ENCODE peak calls at places on chromosomes 1 and 21, in nine cellular contexts. M, V, L, W, G, S, E, D and Q are unnamed samples.

GRCh38 chr1:22275626-22276395 is 132.9 kb upstream of the WNT4 start:
- DNase-seq in E (no peak), S (peak; percentile 68), M (peak; percentile 58), G (peak; percentile 68), V (peak; percentile 16), W (no peak), D (peak; percentile 73), L (peak; percentile 6), Q (peak; percentile 10)

GRCh38 chr1:212414328-212415106 is at the start of gene PACC1:
- DNase-seq in M (peak; percentile 95), E (peak; percentile 83), S (peak; percentile 95), V (peak; percentile 88), L (peak; percentile 62), G (peak; percentile 91), D (peak; percentile 92), W (peak; percentile 90), Q (peak; percentile 84)

GRCh38 chr1:246971322-246971721 is 36.5 kb downstream of the ZNF695 start:
- DNase-seq in V (peak; percentile 56), G (peak; percentile 24), M (peak; percentile 77), D (peak; percentile 68), W (peak; percentile 61), S (peak; percentile 63), E (peak; percentile 26), L (no peak), Q (peak; percentile 19)

GRCh38 chr1:9443913-9444445 is 95.3 kb upstream of the SLC25A33 start:
- DNase-seq in L (peak; percentile 66), V (no peak), G (no peak), E (no peak), D (no peak), S (peak; percentile 83), W (no peak), M (no peak), Q (no peak)

GRCh38 chr1:53411541-53412152 is 47.6 kb upstream of the DMRTB1 start:
- DNase-seq in W (no peak), V (no peak), L (peak; percentile 45), M (no peak), S (no peak), E (no peak), D (no peak), G (no peak), Q (no peak)

GRCh38 chr1:207903767-207904166 is 7.2 kb downstream of the CD34 start:
- DNase-seq in M (no peak), D (no peak), V (no peak), L (no peak), G (no peak), W (no peak), S (no peak), E (no peak), Q (no peak)

GRCh38 chr1:154427173-154428139 is 22.3 kb downstream of the IL6R start:
- DNase-seq in M (peak; percentile 25), S (peak; percentile 59), D (peak; percentile 52), E (no peak), L (peak; percentile 32), G (peak; percentile 83), V (peak; percentile 62), W (peak; percentile 84), Q (no peak)

GRCh38 chr1:40383488-40384412 is 10.2 kb downstream of the SMAP2 start:
- DNase-seq in S (no peak), G (no peak), E (no peak), M (no peak), L (peak; percentile 84), V (no peak), D (peak; percentile 65), W (no peak), Q (no peak)

GRCh38 chr1:37452416-37452815 is 22.0 kb upstream of the ZC3H12A start:
- DNase-seq in M (no peak), G (no peak), S (no peak), W (no peak), D (no peak), V (no peak), E (no peak), L (no peak), Q (no peak)

GRCh38 chr1:236282159-236282716 is 480 bp upstream of the ERO1B start:
- DNase-seq in V (no peak), L (no peak), W (no peak), S (no peak), E (peak; percentile 32), M (no peak), G (no peak), D (no peak), Q (peak; percentile 47)

GRCh38 chr1:247336390-247336789 is 4.7 kb upstream of the ZNF496 start:
- DNase-seq in M (no peak), L (no peak), E (no peak), D (no peak), W (no peak), G (no peak), S (no peak), V (no peak), Q (no peak)

GRCh38 chr1:917466-918091 is 6.1 kb upstream of the SAMD11 start:
- DNase-seq in V (no peak), L (no peak), E (no peak), M (no peak), S (no peak), D (no peak), W (no peak), G (no peak), Q (no peak)

GRCh38 chr1:223682502-223682901 is 17.0 kb upstream of the CAPN8 start:
- DNase-seq in G (no peak), S (no peak), E (no peak), V (no peak), M (no peak), W (no peak), L (no peak), D (no peak), Q (no peak)

GRCh38 chr1:228898582-228898992 is 163.3 kb downstream of the RHOU start:
- DNase-seq in D (no peak), M (no peak), V (no peak), S (peak; percentile 34), E (no peak), W (no peak), G (no peak), L (no peak), Q (no peak)

GRCh38 chr1:164748253-164748899 is 189.4 kb downstream of the PBX1 start:
- DNase-seq in D (no peak), G (no peak), S (peak; percentile 55), E (no peak), M (no peak), V (peak; percentile 43), L (peak; percentile 99), W (peak; percentile 55), Q (no peak)

GRCh38 chr21:28308516-28308915 is 684.2 kb downstream of the LTN1 start:
- DNase-seq in G (no peak), E (no peak), S (no peak), M (no peak), W (no peak), D (no peak), L (peak; percentile 38), V (no peak), Q (no peak)

GRCh38 chr1:54255026-54255425 is 55.1 kb downstream of the MRPL37 start:
- DNase-seq in G (no peak), E (no peak), L (peak; percentile 89), S (no peak), D (no peak), V (no peak), M (no peak), W (no peak), Q (no peak)

GRCh38 chr21:43974791-43975468 is 37.2 kb upstream of the TRAPPC10 start:
- DNase-seq in W (no peak), E (no peak), V (no peak), M (no peak), L (no peak), G (no peak), S (no peak), D (no peak), Q (no peak)

GRCh38 chr1:37410080-37410479 is 64.3 kb upstream of the ZC3H12A start:
- DNase-seq in E (no peak), G (no peak), V (no peak), L (no peak), D (no peak), S (no peak), M (peak; percentile 34), W (no peak), Q (no peak)

GRCh38 chr1:22216210-22216883 is 73.5 kb upstream of the WNT4 start:
- DNase-seq in W (no peak), V (no peak), S (peak; percentile 56), G (no peak), L (no peak), E (no peak), M (no peak), D (no peak), Q (no peak)

GRCh38 chr1:185317034-185317885 is at the start of gene IVNS1ABP:
- DNase-seq in G (peak; percentile 98), M (peak; percentile 94), L (peak; percentile 80), E (peak; percentile 93), W (peak; percentile 95), S (peak; percentile 96), V (peak; percentile 95), D (peak; percentile 94), Q (peak; percentile 94)
- TF ChIP-seq CTCF in G (peak; percentile 10), M (peak; percentile 5), L (no peak), E (no peak), W (no peak), S (peak; percentile 39), V (no peak), D (peak; percentile 37), Q (peak; percentile 43)

GRCh38 chr1:30484668-30485067 is 238.7 kb downstream of the MATN1 start:
- DNase-seq in G (no peak), S (no peak), V (no peak), D (no peak), M (no peak), L (no peak), E (no peak), W (no peak), Q (no peak)
- H3K9me3 ChIP-seq in G (no peaks in the 10 kb centered on the region), S (no peaks in the 10 kb centered on the region), V (peaks cover 16% of the 10 kb centered on the region), D (no peaks in the 10 kb centered on the region), M (no peaks in the 10 kb centered on the region), L (peaks cover 16% of the 10 kb centered on the region), E (no peaks in the 10 kb centered on the region), W (peaks cover 32% of the 10 kb centered on the region), Q (peaks cover 28% of the 10 kb centered on the region)

GRCh38 chr1:241605146-241605805 is 34.9 kb downstream of the CHML start:
- DNase-seq in V (no peak), L (no peak), G (no peak), D (no peak), E (no peak), S (peak; percentile 20), M (no peak), W (no peak), Q (no peak)
- TF ChIP-seq CTCF in V (no peak), L (peak; percentile 15), G (no peak), D (no peak), E (no peak), S (peak; percentile 28), M (peak; percentile 68), W (no peak), Q (no peak)

DNA sequence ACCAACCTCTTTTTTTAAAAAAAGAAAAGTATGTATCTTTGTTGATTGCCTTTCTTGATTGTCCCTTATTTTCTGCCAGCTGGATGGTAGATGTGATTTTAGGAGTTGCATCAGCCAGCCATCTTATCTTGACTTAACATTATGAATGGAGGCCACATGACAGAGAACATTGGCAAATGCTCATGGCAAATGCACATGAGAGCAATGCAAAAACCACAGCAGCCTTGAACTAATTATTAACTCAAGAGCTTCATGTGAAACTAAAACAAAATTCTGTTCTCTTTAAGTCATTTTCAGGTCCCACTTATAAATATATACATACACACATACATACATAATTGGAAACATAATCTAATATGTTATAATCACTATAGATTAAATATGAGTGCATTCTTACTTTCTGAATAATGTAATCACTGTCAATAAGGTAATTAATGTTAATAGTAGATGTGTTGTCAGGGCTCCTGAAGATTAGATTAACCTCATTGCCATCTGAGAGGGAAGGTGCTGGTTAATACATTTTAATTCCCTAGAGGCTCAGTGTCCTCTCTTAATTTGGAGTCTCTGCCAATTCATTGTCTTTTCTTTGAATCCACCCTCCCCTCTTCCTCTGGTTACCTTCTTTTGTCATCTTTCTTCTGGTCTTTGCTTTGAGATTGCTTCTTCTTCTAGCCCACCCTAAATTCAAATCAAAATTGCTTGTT is 962.2 kb downstream of the ADGRL2 start:
- DNase-seq in W (no peak), M (no peak), V (no peak), E (no peak), L (no peak), G (no peak), D (no peak), S (peak; percentile 4), Q (no peak)
- H3K9me3 ChIP-seq in W (no peaks in the 10 kb centered on the region), M (no peaks in the 10 kb centered on the region), V (no peaks in the 10 kb centered on the region), E (no peaks in the 10 kb centered on the region), L (no peaks in the 10 kb centered on the region), G (no peaks in the 10 kb centered on the region), D (no peaks in the 10 kb centered on the region), S (no peaks in the 10 kb centered on the region), Q (no peaks in the 10 kb centered on the region)